ENCODE peak calls at places on chromosomes 1 and 21, in four cellular contexts. One of them, this sample, is unnamed.

GRCh38 chr1:43969746-43970466 is at the start of gene DPH2:
- DNase-seq in activated CD8-positive, alpha-beta memory T cell treated with anti-CD3 and anti-CD28 coated beads, Interleukin-2, amount 50 U/mL, for 48 hours: peak
- DNase-seq in stimulated activated CD4-positive, alpha-beta T cell treated with anti-CD3 and anti-CD28 coated beads, Interleukin-2, amount 100 ng/mL, for 24 hours: peak
- DNase-seq in dorsolateral prefrontal cortex: peak
- DNase-seq in this sample: peak

GRCh38 chr1:116724765-116725375 is 29.4 kb upstream of the CD2 start:
- DNase-seq in activated CD8-positive, alpha-beta memory T cell treated with anti-CD3 and anti-CD28 coated beads, Interleukin-2, amount 50 U/mL, for 48 hours: peak
- DNase-seq in stimulated activated CD4-positive, alpha-beta T cell treated with anti-CD3 and anti-CD28 coated beads, Interleukin-2, amount 100 ng/mL, for 24 hours: peak
- DNase-seq in dorsolateral prefrontal cortex: no peak
- DNase-seq in this sample: peak

GRCh38 chr21:36699026-36699545 is at the start of gene SIM2:
- DNase-seq in activated CD8-positive, alpha-beta memory T cell treated with anti-CD3 and anti-CD28 coated beads, Interleukin-2, amount 50 U/mL, for 48 hours: peak
- DNase-seq in stimulated activated CD4-positive, alpha-beta T cell treated with anti-CD3 and anti-CD28 coated beads, Interleukin-2, amount 100 ng/mL, for 24 hours: no peak
- DNase-seq in dorsolateral prefrontal cortex: no peak
- DNase-seq in this sample: peak

GRCh38 chr1:84724128-84724860 is 34.0 kb upstream of the SSX2IP start:
- DNase-seq in activated CD8-positive, alpha-beta memory T cell treated with anti-CD3 and anti-CD28 coated beads, Interleukin-2, amount 50 U/mL, for 48 hours: peak
- DNase-seq in stimulated activated CD4-positive, alpha-beta T cell treated with anti-CD3 and anti-CD28 coated beads, Interleukin-2, amount 100 ng/mL, for 24 hours: peak
- DNase-seq in dorsolateral prefrontal cortex: no peak
- DNase-seq in this sample: no peak

GRCh38 chr1:215543191-215543606 is 23.9 kb upstream of the KCTD3 start:
- DNase-seq in activated CD8-positive, alpha-beta memory T cell treated with anti-CD3 and anti-CD28 coated beads, Interleukin-2, amount 50 U/mL, for 48 hours: no peak
- DNase-seq in stimulated activated CD4-positive, alpha-beta T cell treated with anti-CD3 and anti-CD28 coated beads, Interleukin-2, amount 100 ng/mL, for 24 hours: no peak
- DNase-seq in dorsolateral prefrontal cortex: no peak
- DNase-seq in this sample: no peak

GRCh38 chr1:10755977-10756521 is 40.4 kb downstream of the CASZ1 start:
- DNase-seq in activated CD8-positive, alpha-beta memory T cell treated with anti-CD3 and anti-CD28 coated beads, Interleukin-2, amount 50 U/mL, for 48 hours: peak
- DNase-seq in stimulated activated CD4-positive, alpha-beta T cell treated with anti-CD3 and anti-CD28 coated beads, Interleukin-2, amount 100 ng/mL, for 24 hours: peak
- DNase-seq in dorsolateral prefrontal cortex: no peak
- DNase-seq in this sample: no peak

GRCh38 chr1:16189921-16190499 is 22.4 kb downstream of the ARHGEF19 start:
- DNase-seq in activated CD8-positive, alpha-beta memory T cell treated with anti-CD3 and anti-CD28 coated beads, Interleukin-2, amount 50 U/mL, for 48 hours: no peak
- DNase-seq in stimulated activated CD4-positive, alpha-beta T cell treated with anti-CD3 and anti-CD28 coated beads, Interleukin-2, amount 100 ng/mL, for 24 hours: no peak
- DNase-seq in dorsolateral prefrontal cortex: no peak
- DNase-seq in this sample: peak

GRCh38 chr1:111204211-111204883 is 3.9 kb upstream of the DENND2D start:
- DNase-seq in activated CD8-positive, alpha-beta memory T cell treated with anti-CD3 and anti-CD28 coated beads, Interleukin-2, amount 50 U/mL, for 48 hours: peak
- DNase-seq in stimulated activated CD4-positive, alpha-beta T cell treated with anti-CD3 and anti-CD28 coated beads, Interleukin-2, amount 100 ng/mL, for 24 hours: peak
- DNase-seq in dorsolateral prefrontal cortex: no peak
- DNase-seq in this sample: no peak

GRCh38 chr1:220824031-220824989 is 37.6 kb downstream of the MTARC1 start:
- DNase-seq in activated CD8-positive, alpha-beta memory T cell treated with anti-CD3 and anti-CD28 coated beads, Interleukin-2, amount 50 U/mL, for 48 hours: no peak
- DNase-seq in stimulated activated CD4-positive, alpha-beta T cell treated with anti-CD3 and anti-CD28 coated beads, Interleukin-2, amount 100 ng/mL, for 24 hours: no peak
- DNase-seq in dorsolateral prefrontal cortex: no peak
- DNase-seq in this sample: no peak

GRCh38 chr1:95039360-95040031 is 33.3 kb downstream of the ALG14 start:
- DNase-seq in activated CD8-positive, alpha-beta memory T cell treated with anti-CD3 and anti-CD28 coated beads, Interleukin-2, amount 50 U/mL, for 48 hours: no peak
- DNase-seq in stimulated activated CD4-positive, alpha-beta T cell treated with anti-CD3 and anti-CD28 coated beads, Interleukin-2, amount 100 ng/mL, for 24 hours: no peak
- DNase-seq in dorsolateral prefrontal cortex: no peak
- DNase-seq in this sample: no peak

GRCh38 chr1:199279107-199279506 is 640.3 kb downstream of the PTPRC start:
- DNase-seq in activated CD8-positive, alpha-beta memory T cell treated with anti-CD3 and anti-CD28 coated beads, Interleukin-2, amount 50 U/mL, for 48 hours: no peak
- DNase-seq in stimulated activated CD4-positive, alpha-beta T cell treated with anti-CD3 and anti-CD28 coated beads, Interleukin-2, amount 100 ng/mL, for 24 hours: no peak
- DNase-seq in dorsolateral prefrontal cortex: no peak
- DNase-seq in this sample: no peak

GRCh38 chr1:183622884-183623785 is 12.4 kb downstream of the ARPC5 start:
- DNase-seq in activated CD8-positive, alpha-beta memory T cell treated with anti-CD3 and anti-CD28 coated beads, Interleukin-2, amount 50 U/mL, for 48 hours: no peak
- DNase-seq in stimulated activated CD4-positive, alpha-beta T cell treated with anti-CD3 and anti-CD28 coated beads, Interleukin-2, amount 100 ng/mL, for 24 hours: peak
- DNase-seq in dorsolateral prefrontal cortex: no peak
- DNase-seq in this sample: peak

GRCh38 chr1:205914730-205915129 is 28.5 kb downstream of the SLC26A9 start:
- DNase-seq in activated CD8-positive, alpha-beta memory T cell treated with anti-CD3 and anti-CD28 coated beads, Interleukin-2, amount 50 U/mL, for 48 hours: peak
- DNase-seq in stimulated activated CD4-positive, alpha-beta T cell treated with anti-CD3 and anti-CD28 coated beads, Interleukin-2, amount 100 ng/mL, for 24 hours: no peak
- DNase-seq in dorsolateral prefrontal cortex: no peak
- DNase-seq in this sample: no peak

GRCh38 chr1:91537281-91538069 is 36.8 kb downstream of the CDC7 start:
- DNase-seq in activated CD8-positive, alpha-beta memory T cell treated with anti-CD3 and anti-CD28 coated beads, Interleukin-2, amount 50 U/mL, for 48 hours: no peak
- DNase-seq in stimulated activated CD4-positive, alpha-beta T cell treated with anti-CD3 and anti-CD28 coated beads, Interleukin-2, amount 100 ng/mL, for 24 hours: no peak
- DNase-seq in dorsolateral prefrontal cortex: no peak
- DNase-seq in this sample: no peak

GRCh38 chr1:3714814-3715213 is 37.4 kb upstream of the CCDC27 start:
- DNase-seq in activated CD8-positive, alpha-beta memory T cell treated with anti-CD3 and anti-CD28 coated beads, Interleukin-2, amount 50 U/mL, for 48 hours: no peak
- DNase-seq in stimulated activated CD4-positive, alpha-beta T cell treated with anti-CD3 and anti-CD28 coated beads, Interleukin-2, amount 100 ng/mL, for 24 hours: no peak
- DNase-seq in dorsolateral prefrontal cortex: no peak
- DNase-seq in this sample: no peak

GRCh38 chr1:112396668-112397025 is 633 bp downstream of the CTTNBP2NL start:
- DNase-seq in activated CD8-positive, alpha-beta memory T cell treated with anti-CD3 and anti-CD28 coated beads, Interleukin-2, amount 50 U/mL, for 48 hours: no peak
- DNase-seq in stimulated activated CD4-positive, alpha-beta T cell treated with anti-CD3 and anti-CD28 coated beads, Interleukin-2, amount 100 ng/mL, for 24 hours: no peak
- DNase-seq in dorsolateral prefrontal cortex: no peak
- DNase-seq in this sample: no peak

GRCh38 chr1:232393010-232393833 is 236.7 kb downstream of the SIPA1L2 start:
- DNase-seq in activated CD8-positive, alpha-beta memory T cell treated with anti-CD3 and anti-CD28 coated beads, Interleukin-2, amount 50 U/mL, for 48 hours: no peak
- DNase-seq in stimulated activated CD4-positive, alpha-beta T cell treated with anti-CD3 and anti-CD28 coated beads, Interleukin-2, amount 100 ng/mL, for 24 hours: no peak
- DNase-seq in dorsolateral prefrontal cortex: no peak
- DNase-seq in this sample: no peak

GRCh38 chr1:94169126-94169525 is 48.2 kb upstream of the ABCA4 start:
- DNase-seq in activated CD8-positive, alpha-beta memory T cell treated with anti-CD3 and anti-CD28 coated beads, Interleukin-2, amount 50 U/mL, for 48 hours: no peak
- DNase-seq in stimulated activated CD4-positive, alpha-beta T cell treated with anti-CD3 and anti-CD28 coated beads, Interleukin-2, amount 100 ng/mL, for 24 hours: no peak
- DNase-seq in dorsolateral prefrontal cortex: no peak
- DNase-seq in this sample: no peak

GRCh38 chr1:100328133-100328532 is 24.2 kb upstream of the CDC14A start:
- DNase-seq in activated CD8-positive, alpha-beta memory T cell treated with anti-CD3 and anti-CD28 coated beads, Interleukin-2, amount 50 U/mL, for 48 hours: no peak
- DNase-seq in stimulated activated CD4-positive, alpha-beta T cell treated with anti-CD3 and anti-CD28 coated beads, Interleukin-2, amount 100 ng/mL, for 24 hours: no peak
- DNase-seq in dorsolateral prefrontal cortex: no peak
- DNase-seq in this sample: no peak

GRCh38 chr1:226406401-226406881 is 1.5 kb downstream of the PARP1 start:
- DNase-seq in activated CD8-positive, alpha-beta memory T cell treated with anti-CD3 and anti-CD28 coated beads, Interleukin-2, amount 50 U/mL, for 48 hours: peak
- DNase-seq in stimulated activated CD4-positive, alpha-beta T cell treated with anti-CD3 and anti-CD28 coated beads, Interleukin-2, amount 100 ng/mL, for 24 hours: no peak
- DNase-seq in dorsolateral prefrontal cortex: no peak
- DNase-seq in this sample: no peak

GRCh38 chr1:220281159-220281574 is 8.9 kb upstream of the RAB3GAP2 start:
- DNase-seq in activated CD8-positive, alpha-beta memory T cell treated with anti-CD3 and anti-CD28 coated beads, Interleukin-2, amount 50 U/mL, for 48 hours: no peak
- DNase-seq in stimulated activated CD4-positive, alpha-beta T cell treated with anti-CD3 and anti-CD28 coated beads, Interleukin-2, amount 100 ng/mL, for 24 hours: no peak
- DNase-seq in dorsolateral prefrontal cortex: no peak
- DNase-seq in this sample: no peak

GRCh38 chr1:16984717-16985116 is 4.3 kb upstream of the MFAP2 start:
- DNase-seq in activated CD8-positive, alpha-beta memory T cell treated with anti-CD3 and anti-CD28 coated beads, Interleukin-2, amount 50 U/mL, for 48 hours: no peak
- DNase-seq in stimulated activated CD4-positive, alpha-beta T cell treated with anti-CD3 and anti-CD28 coated beads, Interleukin-2, amount 100 ng/mL, for 24 hours: no peak
- DNase-seq in dorsolateral prefrontal cortex: no peak
- DNase-seq in this sample: peak

GRCh38 chr21:14120091-14120734 is 90.5 kb downstream of the LIPI start:
- DNase-seq in activated CD8-positive, alpha-beta memory T cell treated with anti-CD3 and anti-CD28 coated beads, Interleukin-2, amount 50 U/mL, for 48 hours: peak
- DNase-seq in stimulated activated CD4-positive, alpha-beta T cell treated with anti-CD3 and anti-CD28 coated beads, Interleukin-2, amount 100 ng/mL, for 24 hours: peak
- DNase-seq in dorsolateral prefrontal cortex: peak
- DNase-seq in this sample: peak

GRCh38 chr1:114154963-114155322 is 1.3 kb upstream of the SYT6 start:
- DNase-seq in activated CD8-positive, alpha-beta memory T cell treated with anti-CD3 and anti-CD28 coated beads, Interleukin-2, amount 50 U/mL, for 48 hours: peak
- DNase-seq in stimulated activated CD4-positive, alpha-beta T cell treated with anti-CD3 and anti-CD28 coated beads, Interleukin-2, amount 100 ng/mL, for 24 hours: no peak
- DNase-seq in dorsolateral prefrontal cortex: no peak
- DNase-seq in this sample: no peak

GRCh38 chr1:39102537-39103320 is 76.6 kb downstream of the NDUFS5 start:
- DNase-seq in activated CD8-positive, alpha-beta memory T cell treated with anti-CD3 and anti-CD28 coated beads, Interleukin-2, amount 50 U/mL, for 48 hours: no peak
- DNase-seq in stimulated activated CD4-positive, alpha-beta T cell treated with anti-CD3 and anti-CD28 coated beads, Interleukin-2, amount 100 ng/mL, for 24 hours: no peak
- DNase-seq in dorsolateral prefrontal cortex: no peak
- DNase-seq in this sample: no peak